ENCODE peak calls at places on chromosomes 2 and 18, in five cellular contexts. F is H1, N is H9, U is neuronal stem cell, L is mesenchymal stem cell. J is an unnamed sample.

GRCh38 chr2:111209045-111209514 is 88.4 kb downstream of the BCL2L11 start:
- DNase-seq in F (no peak), N (no peak), U (no peak), L (peak), J (peak)

GRCh38 chr2:16538691-16539090 is 126.9 kb downstream of the CYRIA start:
- DNase-seq in F (no peak), N (no peak), U (no peak), L (no peak), J (no peak)

GRCh38 chr18:46265190-46266156 is 161.3 kb downstream of the HAUS1 start:
- DNase-seq in F (no peak), N (no peak), U (no peak), L (no peak), J (no peak)

GRCh38 chr2:15507061-15507460 is 54.1 kb downstream of the NBAS start:
- DNase-seq in F (no peak), N (no peak), U (no peak), L (no peak), J (no peak)

GRCh38 chr2:232997749-232998665 is 15.0 kb downstream of the NGEF start:
- DNase-seq in F (no peak), N (no peak), U (no peak), L (no peak), J (no peak)

GRCh38 chr18:35580748-35581534 is 599 bp upstream of the GALNT1 start:
- DNase-seq in F (peak), N (peak), U (peak), L (peak), J (peak)

GRCh38 chr2:30664761-30665358 is 142.4 kb downstream of the CAPN13 start:
- DNase-seq in F (no peak), N (peak), U (no peak), L (peak), J (peak)

GRCh38 chr2:37357461-37358008 is 13.1 kb downstream of the QPCT start:
- DNase-seq in F (no peak), N (no peak), U (no peak), L (no peak), J (no peak)

GRCh38 chr2:202408546-202409140 is 32.5 kb downstream of the BMPR2 start:
- DNase-seq in F (no peak), N (no peak), U (no peak), L (peak), J (no peak)

GRCh38 chr18:10420561-10421352 is 33.7 kb upstream of the APCDD1 start:
- DNase-seq in F (no peak), N (no peak), U (no peak), L (no peak), J (peak)

GRCh38 chr2:215680605-215681598 is 245.0 kb upstream of the FN1 start:
- DNase-seq in F (no peak), N (no peak), U (no peak), L (peak), J (peak)

GRCh38 chr18:40250218-40250617 is 1704.8 kb upstream of the PIK3C3 start:
- DNase-seq in F (no peak), N (no peak), U (no peak), L (no peak), J (no peak)

GRCh38 chr2:134399096-134399495 is 145.2 kb downstream of the MGAT5 start:
- DNase-seq in F (no peak), N (no peak), U (no peak), L (no peak), J (no peak)

GRCh38 chr2:123916512-123916911 is 108.6 kb upstream of the CNTNAP5 start:
- DNase-seq in F (no peak), N (no peak), U (no peak), L (no peak), J (no peak)

GRCh38 chr2:10141736-10142639 is 19.4 kb downstream of the RRM2 start:
- DNase-seq in F (no peak), N (peak), U (no peak), L (no peak), J (no peak)

GRCh38 chr2:1658394-1659151 is 85.7 kb downstream of the PXDN start:
- DNase-seq in F (no peak), N (peak), U (no peak), L (no peak), J (no peak)

GRCh38 chr2:58930541-58930940 is 689.4 kb upstream of the FANCL start:
- DNase-seq in F (no peak), N (no peak), U (no peak), L (no peak), J (peak)

GRCh38 chr18:2410688-2411087 is 160.6 kb downstream of the METTL4 start:
- DNase-seq in F (no peak), N (no peak), U (no peak), L (no peak), J (no peak)

GRCh38 chr2:236178921-236179652 is 10.9 kb upstream of the GBX2 start:
- DNase-seq in F (no peak), N (peak), U (peak), L (peak), J (no peak)

GRCh38 chr2:231917280-231918088 is 8.7 kb downstream of the NPPC start:
- DNase-seq in F (no peak), N (peak), U (no peak), L (no peak), J (no peak)

GRCh38 chr2:62760026-62760425 is 54.5 kb downstream of the EHBP1 start:
- DNase-seq in F (no peak), N (no peak), U (no peak), L (no peak), J (no peak)

GRCh38 chr2:11203480-11203879 is 48.2 kb downstream of the SLC66A3 start:
- DNase-seq in F (no peak), N (no peak), U (no peak), L (peak), J (peak)

GRCh38 chr2:109614715-109615636 is 812 bp downstream of the SOWAHC start:
- DNase-seq in F (no peak), N (peak), U (peak), L (peak), J (no peak)

GRCh38 chr2:144832048-144832447 is 312.1 kb upstream of the ZEB2 start:
- DNase-seq in F (no peak), N (no peak), U (no peak), L (peak), J (no peak)

GRCh38 chr2:43280994-43281393 is 54.6 kb upstream of the ZFP36L2 start:
- DNase-seq in F (no peak), N (no peak), U (no peak), L (no peak), J (no peak)

GRCh38 chr2:169767243-169767888 is 31.3 kb upstream of the SSB start:
- DNase-seq in F (no peak), N (peak), U (peak), L (peak), J (peak)

GRCh38 chr2:209501579-209501978 is 77.7 kb downstream of the MAP2 start:
- DNase-seq in F (no peak), N (no peak), U (no peak), L (no peak), J (no peak)

GRCh38 chr2:82636411-82637020 is 1822.6 kb downstream of the SUCLG1 start:
- DNase-seq in F (no peak), N (no peak), U (no peak), L (peak), J (no peak)

GRCh38 chr2:180208841-180209240 is 201.7 kb upstream of the CWC22 start:
- DNase-seq in F (no peak), N (no peak), U (no peak), L (no peak), J (peak)

GRCh38 chr2:148483675-148484074 is 160.9 kb upstream of the EPC2 start:
- DNase-seq in F (no peak), N (no peak), U (no peak), L (no peak), J (peak)

GRCh38 chr2:148475626-148476025 is 168.9 kb upstream of the EPC2 start:
- DNase-seq in F (no peak), N (no peak), U (no peak), L (no peak), J (peak)

DNA sequence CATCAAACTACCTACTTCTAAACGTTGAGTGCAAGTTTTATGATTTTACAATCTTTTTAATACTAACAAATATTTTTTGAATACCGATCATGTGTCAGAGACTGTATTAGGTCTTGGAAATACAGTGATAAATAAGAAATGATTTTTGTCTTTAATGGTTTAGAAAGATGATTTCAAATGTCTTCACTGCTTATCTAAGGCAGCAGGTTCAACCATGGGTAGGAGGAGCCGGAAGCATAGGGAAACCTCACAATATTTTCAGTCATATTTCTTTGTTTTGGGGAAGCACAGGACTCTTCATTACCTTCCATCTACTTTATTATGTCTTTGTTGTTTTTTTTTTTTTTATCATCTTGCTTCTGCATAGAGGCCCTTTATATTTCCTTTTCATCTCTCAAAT is 165.2 kb upstream of the EPC2 start:
- DNase-seq in F (no peak), N (no peak), U (no peak), L (no peak), J (no peak)
- H3K14ac ChIP-seq in F (no peak), N (no peak), U (no peak), L (no peak), J (no peak)

DNA sequence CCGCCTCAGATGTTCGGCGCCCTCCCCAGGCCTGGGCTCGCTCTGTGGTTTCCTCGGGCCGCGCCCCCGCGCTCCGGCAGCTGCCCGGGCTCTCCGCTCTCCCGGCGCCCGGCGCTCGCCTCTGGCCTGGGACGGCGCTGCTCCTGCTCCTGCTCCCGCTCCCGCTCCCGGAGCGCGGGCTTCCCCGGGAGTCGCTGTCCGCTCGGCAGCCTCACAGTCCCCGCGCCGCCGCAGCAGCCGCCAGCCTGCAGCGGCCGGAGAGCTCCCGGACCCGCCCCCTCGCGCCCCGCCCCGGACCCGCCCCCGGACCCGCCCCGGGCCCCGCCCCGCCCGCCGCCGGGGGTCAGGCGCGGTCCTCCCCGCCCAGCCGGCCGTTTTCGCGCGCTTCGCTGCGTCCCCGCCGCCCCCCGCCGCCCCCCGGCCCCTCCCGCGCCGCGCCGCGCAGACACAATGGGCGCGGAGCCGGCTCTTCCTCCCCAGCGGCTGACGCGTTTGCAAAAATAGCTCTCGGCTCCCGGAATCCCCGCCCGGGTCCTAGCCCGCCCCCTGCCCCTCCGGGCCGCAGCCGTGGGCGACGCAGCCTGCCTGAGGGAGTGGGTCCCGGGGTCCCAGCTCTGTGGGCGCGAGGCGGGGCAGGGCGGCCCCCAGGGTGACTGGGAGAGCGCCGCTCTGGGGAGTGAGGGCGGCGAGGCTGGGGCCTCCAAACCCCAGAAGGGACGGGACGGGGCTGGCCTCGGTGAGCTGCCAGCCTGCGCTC is at the start of gene ARL4C:
- DNase-seq in F (no peak), N (peak), U (peak), L (peak), J (peak)
- H3K14ac ChIP-seq in F (peak), N (peak), U (peak), L (peak), J (peak)

GRCh38 chr2:113192459-113193100 is 18.8 kb downstream of the PSD4 start:
- DNase-seq in F (no peak), N (peak), U (no peak), L (no peak), J (no peak)
- H3K14ac ChIP-seq in F (no peak), N (no peak), U (no peak), L (no peak), J (no peak)

GRCh38 chr2:161115205-161115604 is 45.0 kb upstream of the TANK start:
- DNase-seq in F (no peak), N (no peak), U (no peak), L (no peak), J (no peak)
- H3K14ac ChIP-seq in F (no peak), N (no peak), U (no peak), L (no peak), J (no peak)

DNA sequence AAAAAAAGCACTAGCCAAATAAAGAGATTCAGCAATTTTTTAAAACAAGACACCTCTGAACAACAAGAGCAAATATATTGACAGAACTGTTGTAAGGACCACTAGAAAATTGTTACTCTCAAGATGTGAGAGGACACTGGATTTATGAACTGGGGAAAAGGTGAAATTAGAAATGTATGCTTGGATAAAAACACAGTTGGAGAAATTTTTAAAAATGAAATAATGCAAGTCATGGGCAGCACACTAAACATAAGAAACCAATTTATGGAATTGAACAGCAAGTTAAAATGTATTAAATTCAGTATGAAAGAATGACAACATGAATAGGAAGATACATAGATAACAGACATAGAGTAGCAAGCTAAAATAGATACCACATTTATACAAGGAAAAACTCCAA is 377.4 kb downstream of the LRRTM4 start:
- DNase-seq in F (no peak), N (no peak), U (no peak), L (no peak), J (no peak)
- H3K14ac ChIP-seq in F (no peak), N (no peak), U (no peak), L (no peak), J (no peak)